ENCODE peak calls at places on chromosomes 12 and 14, in nine cellular contexts. Q is hepatocyte, W is NCI-H524 treated with DMSO at 0.1 percent for 48 hours, C is Right ventricle myocardium superior, F is epithelial cell of proximal tubule, M is cardiac fibroblast, K is chondrocyte, T is OCI-LY7, U is AG08395. P is an unnamed sample.

GRCh38 chr14:22407033-22407432 is 182.0 kb downstream of the DAD1 start:
- DNase-seq in Q (no peak), W (no peak), C (no peak), F (no peak), M (no peak), K (no peak), T (no peak), U (no peak), P (no peak)

GRCh38 chr12:76041406-76041805 is 9.8 kb upstream of the PHLDA1 start:
- DNase-seq in Q (no peak), W (no peak), C (no peak), F (no peak), M (no peak), K (no peak), T (no peak), U (no peak), P (no peak)

GRCh38 chr12:106179086-106179485 is 40.3 kb upstream of the NUAK1 start:
- DNase-seq in Q (peak), W (peak), C (no peak), F (no peak), M (no peak), K (no peak), T (no peak), U (peak), P (peak)

GRCh38 chr12:112881602-112882001 is 25.2 kb upstream of the OAS1 start:
- DNase-seq in Q (no peak), W (peak), C (no peak), F (no peak), M (no peak), K (no peak), T (no peak), U (no peak), P (peak)

GRCh38 chr12:52873513-52873831 is 24.7 kb upstream of the KRT78 start:
- DNase-seq in Q (no peak), W (no peak), C (no peak), F (no peak), M (no peak), K (no peak), T (no peak), U (no peak), P (no peak)

GRCh38 chr14:29282169-29282568 is 515.6 kb downstream of the FOXG1 start:
- DNase-seq in Q (no peak), W (no peak), C (no peak), F (no peak), M (peak), K (no peak), T (no peak), U (peak), P (no peak)

GRCh38 chr12:127957001-127957660 is 309.8 kb upstream of the TMEM132C start:
- DNase-seq in Q (no peak), W (no peak), C (no peak), F (no peak), M (no peak), K (no peak), T (no peak), U (peak), P (no peak)

GRCh38 chr14:88013750-88014349 is 8.9 kb downstream of the GPR65 start:
- DNase-seq in Q (peak), W (peak), C (peak), F (peak), M (peak), K (no peak), T (peak), U (peak), P (peak)

GRCh38 chr14:101843665-101844064 is 82.2 kb downstream of the PPP2R5C start:
- DNase-seq in Q (no peak), W (no peak), C (no peak), F (no peak), M (no peak), K (no peak), T (peak), U (no peak), P (no peak)

GRCh38 chr12:20421338-20421890 is 53.1 kb downstream of the PDE3A start:
- DNase-seq in Q (peak), W (no peak), C (peak), F (no peak), M (no peak), K (no peak), T (no peak), U (no peak), P (no peak)

GRCh38 chr14:80003138-80003537 is 208.2 kb downstream of the DIO2 start:
- DNase-seq in Q (peak), W (no peak), C (no peak), F (no peak), M (no peak), K (no peak), T (no peak), U (no peak), P (no peak)

GRCh38 chr12:92696240-92696639 is 6.5 kb upstream of the PLEKHG7 start:
- DNase-seq in Q (no peak), W (no peak), C (peak), F (no peak), M (peak), K (no peak), T (no peak), U (peak), P (peak)

GRCh38 chr14:105864651-105865265 is 338.4 kb downstream of the TMEM121 start:
- DNase-seq in Q (no peak), W (no peak), C (peak), F (no peak), M (no peak), K (peak), T (no peak), U (no peak), P (no peak)

GRCh38 chr12:117514016-117514415 is 152.6 kb upstream of the NOS1 start:
- DNase-seq in Q (no peak), W (no peak), C (no peak), F (no peak), M (no peak), K (no peak), T (no peak), U (no peak), P (peak)

P was measured in DMS 273 treated with DMSO at 0.1 percent for 48 hours.